ENCODE peak calls at places on chromosome 10, in nine cellular contexts. R is psoas muscle; U is SHP77; M is GM04504; P is dermis microvascular lymphatic vessel endothelial cell; O is posterior cingulate gyrus; W is GM12865; V is activated CD4-positive, alpha-beta T cell treated with anti-CD3 and anti-CD28 coated beads, Interleukin-2, amount 50 U/mL, for 4 hours; Z is osteoblast. X is an unnamed sample.

GRCh38 chr10:16632996-16633395 is 111.3 kb upstream of the C1QL3 start:
- DNase-seq in R (no peak), U (no peak), M (no peak), P (no peak), O (peak; percentile 70), W (no peak), V (no peak), Z (no peak), X (no peak)

GRCh38 chr10:15735766-15736165 is 16.0 kb upstream of the ITGA8 start:
- DNase-seq in R (no peak), U (no peak), M (no peak), P (no peak), O (no peak), W (no peak), V (no peak), Z (no peak), X (no peak)

GRCh38 chr10:33139191-33139646 is 181.2 kb upstream of the ITGB1 start:
- DNase-seq in R (no peak), U (no peak), M (no peak), P (no peak), O (no peak), W (peak; percentile 10), V (peak; percentile 48), Z (no peak), X (no peak)

GRCh38 chr10:44975487-44976331 is 2.9 kb downstream of the DEPP1 start:
- DNase-seq in R (peak; percentile 66), U (no peak), M (no peak), P (peak; percentile 93), O (peak; percentile 66), W (peak; percentile 70), V (no peak), Z (peak; percentile 83), X (peak; percentile 73)

GRCh38 chr10:93436577-93436976 is 45.6 kb downstream of the MYOF start:
- DNase-seq in R (peak; percentile 60), U (no peak), M (peak; percentile 92), P (peak; percentile 96), O (no peak), W (no peak), V (no peak), Z (peak; percentile 60), X (no peak)

GRCh38 chr10:78481842-78482241 is 448.2 kb downstream of the RPS24 start:
- DNase-seq in R (no peak), U (no peak), M (no peak), P (no peak), O (no peak), W (no peak), V (no peak), Z (no peak), X (no peak)

GRCh38 chr10:78438907-78439809 is 405.5 kb downstream of the RPS24 start:
- DNase-seq in R (no peak), U (no peak), M (no peak), P (no peak), O (no peak), W (no peak), V (no peak), Z (no peak), X (no peak)

GRCh38 chr10:54962134-54962900 is 161.3 kb upstream of the PCDH15 start:
- DNase-seq in R (no peak), U (no peak), M (no peak), P (no peak), O (no peak), W (no peak), V (no peak), Z (no peak), X (peak; percentile 42)

GRCh38 chr10:6086375-6087233 is 2.2 kb upstream of the RBM17 start:
- DNase-seq in R (peak; percentile 94), U (peak; percentile 94), M (peak; percentile 64), P (peak; percentile 94), O (peak; percentile 96), W (peak; percentile 92), V (peak; percentile 84), Z (peak; percentile 89), X (peak; percentile 90)

GRCh38 chr10:16965740-16966447 is 148.7 kb upstream of the RSU1 start:
- DNase-seq in R (no peak), U (no peak), M (peak; percentile 96), P (peak; percentile 92), O (no peak), W (no peak), V (no peak), Z (peak; percentile 86), X (no peak)

GRCh38 chr10:59774451-59774850 is 21.2 kb upstream of the MRLN start:
- DNase-seq in R (no peak), U (no peak), M (no peak), P (no peak), O (no peak), W (no peak), V (no peak), Z (no peak), X (no peak)

X was measured in pancreas.